ENCODE peak calls at places on chromosomes 2 and 18, in six cellular contexts. N, F, Q, J, H and C are unnamed samples.

GRCh38 chr2:65277791-65278449 is 50.3 kb downstream of the ACTR2 start:
- DNase-seq in H (no peak), J (peak; percentile 36), Q (peak; percentile 70), N (no peak), F (peak; percentile 52), C (peak; percentile 57)

GRCh38 chr18:9366126-9366714 is 31.6 kb downstream of the TWSG1 start:
- DNase-seq in N (peak; percentile 4), F (peak; percentile 42), H (peak; percentile 64), Q (peak; percentile 64), J (peak; percentile 90), C (peak; percentile 60)

GRCh38 chr18:48003426-48004349 is 73.2 kb upstream of the SMAD2 start:
- DNase-seq in J (peak; percentile 56), N (no peak), H (peak; percentile 72), Q (peak; percentile 36), F (peak; percentile 32), C (peak; percentile 37)

GRCh38 chr2:219632758-219633101 is 5.3 kb downstream of the SLC4A3 start:
- DNase-seq in N (no peak), J (no peak), H (no peak), Q (no peak), F (no peak), C (no peak)

GRCh38 chr18:13548106-13548819 is 178.1 kb downstream of the FAM210A start:
- DNase-seq in N (no peak), J (no peak), H (no peak), F (no peak), Q (no peak), C (no peak)

GRCh38 chr2:176583530-176584101 is 314.4 kb downstream of the MTX2 start:
- DNase-seq in H (no peak), J (peak; percentile 83), N (no peak), Q (peak; percentile 84), F (peak; percentile 77), C (peak; percentile 84)

GRCh38 chr2:188422726-188423125 is 131.1 kb downstream of the GULP1 start:
- DNase-seq in H (no peak), J (no peak), Q (no peak), N (no peak), F (no peak), C (no peak)

GRCh38 chr2:36395866-36396265 is 40.3 kb downstream of the CRIM1 start:
- DNase-seq in J (no peak), N (no peak), H (no peak), F (peak; percentile 54), Q (peak; percentile 66), C (no peak)

GRCh38 chr2:2147024-2147900 is 183.8 kb downstream of the MYT1L start:
- DNase-seq in N (no peak), F (no peak), J (no peak), H (no peak), Q (no peak), C (no peak)

GRCh38 chr2:60794271-60794863 is 38.3 kb downstream of the PAPOLG start:
- DNase-seq in Q (no peak), J (peak; percentile 45), H (no peak), N (no peak), F (no peak), C (peak; percentile 43)

GRCh38 chr2:9914384-9915065 is 37.0 kb upstream of the GRHL1 start:
- DNase-seq in H (peak; percentile 76), N (no peak), J (peak; percentile 92), Q (peak; percentile 87), F (peak; percentile 76), C (peak; percentile 68)

GRCh38 chr2:127084611-127085031 is 22.3 kb downstream of the BIN1 start:
- DNase-seq in N (no peak), F (peak; percentile 88), Q (peak; percentile 89), J (no peak), H (no peak), C (peak; percentile 47)

GRCh38 chr2:173884403-173884802 is 80.8 kb downstream of the SP3 start:
- DNase-seq in F (peak; percentile 12), Q (peak; percentile 29), J (peak; percentile 78), H (peak; percentile 47), N (peak; percentile 9), C (peak; percentile 63)

GRCh38 chr18:55250729-55251128 is 291.5 kb upstream of the CCDC68 start:
- DNase-seq in H (no peak), J (peak; percentile 84), F (peak; percentile 85), N (no peak), Q (peak; percentile 89), C (peak; percentile 85)

GRCh38 chr2:197809064-197809463 is 4.7 kb downstream of the PLCL1 start:
- DNase-seq in H (no peak), F (no peak), J (no peak), N (no peak), Q (no peak), C (no peak)

GRCh38 chr2:133459590-133459989 is 108.7 kb downstream of the NCKAP5 start:
- DNase-seq in Q (peak; percentile 36), H (no peak), N (no peak), F (peak; percentile 22), J (no peak), C (peak; percentile 38)

GRCh38 chr18:7117390-7118355 is at the start of gene LAMA1:
- DNase-seq in J (no peak), H (no peak), N (peak; percentile 71), Q (peak; percentile 22), F (no peak), C (peak; percentile 45)

GRCh38 chr2:74020717-74021406 is 36.2 kb downstream of the TET3 start:
- DNase-seq in Q (no peak), F (no peak), J (no peak), H (no peak), N (no peak), C (no peak)

GRCh38 chr2:214019229-214019972 is 391.5 kb upstream of the VWC2L start:
- DNase-seq in F (peak; percentile 96), J (peak; percentile 95), H (peak; percentile 48), N (no peak), Q (peak; percentile 97), C (peak; percentile 99)

GRCh38 chr2:85735691-85736090 is 18.1 kb upstream of the ATOH8 start:
- DNase-seq in H (no peak), Q (no peak), J (no peak), N (no peak), F (no peak), C (no peak)

GRCh38 chr2:118056165-118056534 is 32.1 kb upstream of the INSIG2 start:
- DNase-seq in N (no peak), F (no peak), Q (no peak), H (no peak), J (no peak), C (no peak)

GRCh38 chr18:23584019-23584970 is 2.0 kb downstream of the NPC1 start:
- DNase-seq in Q (no peak), F (no peak), H (no peak), J (no peak), N (no peak), C (no peak)

GRCh38 chr2:72915907-72916742 is 1.2 kb upstream of the EMX1 start:
- DNase-seq in H (no peak), N (peak; percentile 87), Q (peak; percentile 34), F (no peak), J (peak; percentile 58), C (peak; percentile 54)
- H3K9ac ChIP-seq in H (peak overlapping the region; percentile 45), N (peak overlapping the region; percentile 94), Q (no peak overlapping the region), F (no peak overlapping the region), J (no peak overlapping the region), C (no peak overlapping the region)

GRCh38 chr18:3120356-3120755 is 99.4 kb downstream of the MYOM1 start:
- DNase-seq in Q (no peak), H (no peak), F (no peak), J (no peak), N (no peak), C (no peak)
- H3K4me3 ChIP-seq in Q (no peak overlapping the region), H (no peak overlapping the region), F (no peak overlapping the region), J (no peak overlapping the region), N (no peak overlapping the region), C (no peak overlapping the region)

DNA sequence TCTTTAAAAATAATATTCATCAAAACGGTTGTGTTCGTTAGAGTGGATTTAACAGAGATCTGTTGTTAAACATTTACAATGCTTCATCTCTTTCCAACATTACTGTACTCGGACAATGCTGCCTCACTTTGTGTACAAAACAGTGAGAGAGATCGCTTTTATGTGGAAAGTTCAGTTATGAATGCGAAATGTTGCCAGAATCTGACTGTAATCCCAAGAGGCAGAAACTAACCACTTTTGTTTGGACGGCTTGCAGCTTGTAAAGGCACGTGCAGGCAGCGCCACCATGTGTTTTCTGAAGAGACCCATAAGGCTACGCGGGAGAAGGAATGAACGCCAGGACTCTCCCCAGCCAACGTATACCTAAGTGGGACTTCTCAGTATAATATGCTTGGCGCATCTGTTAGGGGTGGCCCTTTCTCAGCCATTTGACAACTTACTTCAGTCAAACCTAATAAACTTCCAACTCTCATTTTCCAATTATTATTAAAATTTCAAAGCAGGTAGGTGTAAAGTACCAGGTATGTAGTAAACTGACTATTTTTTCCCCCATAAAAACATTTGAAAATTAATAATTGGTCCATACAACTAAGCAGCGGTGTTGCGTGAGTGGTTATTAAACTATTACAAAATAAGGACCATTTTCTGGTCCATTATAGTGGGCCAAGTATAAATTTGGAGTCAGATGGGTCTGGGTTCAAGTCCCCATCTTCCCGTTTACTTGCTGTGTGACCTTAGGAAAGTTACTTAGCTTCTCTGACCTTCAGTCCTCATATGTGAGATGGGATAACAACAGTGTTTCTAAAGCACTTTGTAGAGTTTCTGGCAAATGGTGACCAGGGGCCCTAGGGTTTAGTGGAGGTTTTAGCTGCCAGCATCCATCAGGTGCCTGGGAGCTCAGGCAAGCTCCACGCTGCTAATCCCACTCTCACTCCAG is 5.6 kb upstream of the NAPG start:
- DNase-seq in Q (peak; percentile 85), J (peak; percentile 82), N (peak; percentile 54), H (peak; percentile 73), F (peak; percentile 81), C (peak; percentile 98)
- H3K9ac ChIP-seq in Q (no peak overlapping the region), J (no peak overlapping the region), N (no peak overlapping the region), H (no peak overlapping the region), F (peak overlapping the region; percentile 2), C (peak overlapping the region; percentile 48)

DNA sequence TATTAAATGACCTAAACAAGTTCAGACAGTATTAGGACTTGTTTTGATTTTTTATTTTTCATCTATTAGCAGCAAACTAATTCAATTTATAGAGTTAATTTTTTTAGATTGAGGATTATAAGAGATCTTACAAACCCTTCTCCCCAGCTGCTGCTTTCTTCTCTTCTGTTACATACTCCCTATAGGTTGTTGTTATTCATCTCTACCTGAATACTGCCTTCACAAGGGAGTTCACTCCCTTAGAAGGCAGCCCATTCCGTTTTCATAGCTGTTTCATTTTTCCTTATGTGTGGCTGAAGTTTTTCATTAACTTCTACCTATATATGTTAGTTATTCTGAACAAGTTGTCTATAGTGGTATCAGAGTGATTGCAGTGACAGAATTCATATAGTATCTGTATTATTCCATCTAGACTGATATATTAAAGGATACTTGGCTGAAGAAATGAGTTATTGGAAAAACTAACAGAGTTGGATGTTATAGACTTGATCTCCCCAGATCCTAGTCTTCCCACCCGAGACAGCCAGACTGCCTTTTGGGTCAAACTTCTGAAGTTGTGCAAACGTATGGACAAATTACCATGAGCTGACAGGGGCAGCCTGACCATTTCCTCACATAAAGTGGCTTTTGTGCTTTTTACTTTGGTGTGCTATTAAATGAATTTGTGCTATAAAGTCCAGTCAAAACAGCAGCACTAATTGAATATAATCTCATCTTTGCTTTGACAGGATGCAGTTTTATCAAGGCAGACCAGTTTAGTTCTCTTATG is 8.7 kb downstream of the GLS start:
- DNase-seq in F (no peak), Q (no peak), J (no peak), N (no peak), H (no peak), C (no peak)
- H3K4me3 ChIP-seq in F (no peak overlapping the region), Q (no peak overlapping the region), J (no peak overlapping the region), N (no peak overlapping the region), H (no peak overlapping the region), C (peak overlapping the region; percentile 92)

DNA sequence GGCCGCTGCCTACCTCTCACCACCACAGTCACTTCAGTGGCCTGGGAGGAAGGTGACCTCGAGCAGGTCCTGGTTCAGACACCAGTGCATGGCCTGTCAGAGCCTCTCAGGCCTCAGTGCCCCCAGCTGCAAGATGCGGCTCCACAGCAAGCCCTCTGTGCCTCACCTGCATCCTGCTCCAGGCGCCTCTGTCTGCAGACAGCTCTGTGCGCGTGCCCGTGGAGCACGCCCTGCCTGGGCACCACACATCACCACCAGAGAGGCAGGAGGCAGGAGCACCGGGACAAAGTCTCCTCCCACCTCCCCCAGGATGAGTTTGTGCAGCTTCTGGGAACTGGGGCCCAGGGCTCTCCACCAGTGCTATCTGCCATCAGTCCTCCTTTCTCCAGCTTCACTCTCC is 98.7 kb downstream of the TFCP2L1 start:
- DNase-seq in Q (no peak), J (no peak), N (no peak), F (no peak), H (no peak), C (no peak)
- H3K9ac ChIP-seq in Q (no peak overlapping the region), J (peak overlapping the region; percentile 16), N (no peak overlapping the region), F (no peak overlapping the region), H (no peak overlapping the region), C (no peak overlapping the region)